ENCODE peak calls at places on chromosomes 5 and 9, in seven cellular contexts. One of them, this sample, is unnamed.

GRCh38 chr5:54242287-54242686 is 68.1 kb downstream of the ARL15 start:
- DNase-seq in HFF-Myc: no peak
- DNase-seq in activated T-helper 1 cell treated with anti-CD3 and anti-CD28 coated beads, Interleukin-12 subunit alpha, Interleukin-12 subunit beta, Interleukin-2, Interleukin-4 antibody, amounts not matched to agents 30 ng/mL and 10 ng/mL and 1 ng/mL, durations not matched to agents 14 hours and 24 hours and 36 hours: no peak
- DNase-seq in SW480: no peak
- DNase-seq in endothelial cell: no peak
- DNase-seq in stimulated activated CD8-positive, alpha-beta memory T cell treated with anti-CD3 and anti-CD28 coated beads, Interleukin-7, amount 100 ng/mL, for 24 hours: no peak
- DNase-seq in PC-3: no peak
- DNase-seq in this sample: no peak

GRCh38 chr5:1726956-1727355 is 72.7 kb downstream of the MRPL36 start:
- DNase-seq in HFF-Myc: no peak
- DNase-seq in activated T-helper 1 cell treated with anti-CD3 and anti-CD28 coated beads, Interleukin-12 subunit alpha, Interleukin-12 subunit beta, Interleukin-2, Interleukin-4 antibody, amounts not matched to agents 30 ng/mL and 10 ng/mL and 1 ng/mL, durations not matched to agents 14 hours and 24 hours and 36 hours: no peak
- DNase-seq in SW480: no peak
- DNase-seq in endothelial cell: peak
- DNase-seq in stimulated activated CD8-positive, alpha-beta memory T cell treated with anti-CD3 and anti-CD28 coated beads, Interleukin-7, amount 100 ng/mL, for 24 hours: no peak
- DNase-seq in PC-3: no peak
- DNase-seq in this sample: no peak

GRCh38 chr9:89608646-89609335 is 4.0 kb downstream of the GADD45G start:
- DNase-seq in HFF-Myc: no peak
- DNase-seq in activated T-helper 1 cell treated with anti-CD3 and anti-CD28 coated beads, Interleukin-12 subunit alpha, Interleukin-12 subunit beta, Interleukin-2, Interleukin-4 antibody, amounts not matched to agents 30 ng/mL and 10 ng/mL and 1 ng/mL, durations not matched to agents 14 hours and 24 hours and 36 hours: no peak
- DNase-seq in SW480: no peak
- DNase-seq in endothelial cell: no peak
- DNase-seq in stimulated activated CD8-positive, alpha-beta memory T cell treated with anti-CD3 and anti-CD28 coated beads, Interleukin-7, amount 100 ng/mL, for 24 hours: no peak
- DNase-seq in PC-3: no peak
- DNase-seq in this sample: no peak

GRCh38 chr9:95785209-95785608 is 90.3 kb upstream of the ERCC6L2 start:
- DNase-seq in HFF-Myc: no peak
- DNase-seq in activated T-helper 1 cell treated with anti-CD3 and anti-CD28 coated beads, Interleukin-12 subunit alpha, Interleukin-12 subunit beta, Interleukin-2, Interleukin-4 antibody, amounts not matched to agents 30 ng/mL and 10 ng/mL and 1 ng/mL, durations not matched to agents 14 hours and 24 hours and 36 hours: no peak
- DNase-seq in SW480: no peak
- DNase-seq in endothelial cell: no peak
- DNase-seq in stimulated activated CD8-positive, alpha-beta memory T cell treated with anti-CD3 and anti-CD28 coated beads, Interleukin-7, amount 100 ng/mL, for 24 hours: no peak
- DNase-seq in PC-3: no peak
- DNase-seq in this sample: no peak

GRCh38 chr5:132471944-132472343 is 18.6 kb downstream of the IRF1 start:
- DNase-seq in HFF-Myc: no peak
- DNase-seq in activated T-helper 1 cell treated with anti-CD3 and anti-CD28 coated beads, Interleukin-12 subunit alpha, Interleukin-12 subunit beta, Interleukin-2, Interleukin-4 antibody, amounts not matched to agents 30 ng/mL and 10 ng/mL and 1 ng/mL, durations not matched to agents 14 hours and 24 hours and 36 hours: no peak
- DNase-seq in SW480: no peak
- DNase-seq in endothelial cell: no peak
- DNase-seq in stimulated activated CD8-positive, alpha-beta memory T cell treated with anti-CD3 and anti-CD28 coated beads, Interleukin-7, amount 100 ng/mL, for 24 hours: no peak
- DNase-seq in PC-3: no peak
- DNase-seq in this sample: no peak

GRCh38 chr5:78269088-78269703 is 25.3 kb downstream of the AP3B1 start:
- DNase-seq in HFF-Myc: no peak
- DNase-seq in activated T-helper 1 cell treated with anti-CD3 and anti-CD28 coated beads, Interleukin-12 subunit alpha, Interleukin-12 subunit beta, Interleukin-2, Interleukin-4 antibody, amounts not matched to agents 30 ng/mL and 10 ng/mL and 1 ng/mL, durations not matched to agents 14 hours and 24 hours and 36 hours: no peak
- DNase-seq in SW480: peak
- DNase-seq in endothelial cell: no peak
- DNase-seq in stimulated activated CD8-positive, alpha-beta memory T cell treated with anti-CD3 and anti-CD28 coated beads, Interleukin-7, amount 100 ng/mL, for 24 hours: no peak
- DNase-seq in PC-3: peak
- DNase-seq in this sample: no peak

GRCh38 chr9:91883503-91883902 is 66.5 kb downstream of the ROR2 start:
- DNase-seq in HFF-Myc: no peak
- DNase-seq in activated T-helper 1 cell treated with anti-CD3 and anti-CD28 coated beads, Interleukin-12 subunit alpha, Interleukin-12 subunit beta, Interleukin-2, Interleukin-4 antibody, amounts not matched to agents 30 ng/mL and 10 ng/mL and 1 ng/mL, durations not matched to agents 14 hours and 24 hours and 36 hours: no peak
- DNase-seq in SW480: no peak
- DNase-seq in endothelial cell: no peak
- DNase-seq in stimulated activated CD8-positive, alpha-beta memory T cell treated with anti-CD3 and anti-CD28 coated beads, Interleukin-7, amount 100 ng/mL, for 24 hours: no peak
- DNase-seq in PC-3: no peak
- DNase-seq in this sample: no peak

GRCh38 chr5:148808864-148809642 is 17.4 kb upstream of the ADRB2 start:
- DNase-seq in HFF-Myc: no peak
- DNase-seq in activated T-helper 1 cell treated with anti-CD3 and anti-CD28 coated beads, Interleukin-12 subunit alpha, Interleukin-12 subunit beta, Interleukin-2, Interleukin-4 antibody, amounts not matched to agents 30 ng/mL and 10 ng/mL and 1 ng/mL, durations not matched to agents 14 hours and 24 hours and 36 hours: peak
- DNase-seq in SW480: peak
- DNase-seq in endothelial cell: no peak
- DNase-seq in stimulated activated CD8-positive, alpha-beta memory T cell treated with anti-CD3 and anti-CD28 coated beads, Interleukin-7, amount 100 ng/mL, for 24 hours: no peak
- DNase-seq in PC-3: peak
- DNase-seq in this sample: peak

GRCh38 chr5:66617991-66618768 is 22.0 kb downstream of the MAST4 start:
- DNase-seq in HFF-Myc: no peak
- DNase-seq in activated T-helper 1 cell treated with anti-CD3 and anti-CD28 coated beads, Interleukin-12 subunit alpha, Interleukin-12 subunit beta, Interleukin-2, Interleukin-4 antibody, amounts not matched to agents 30 ng/mL and 10 ng/mL and 1 ng/mL, durations not matched to agents 14 hours and 24 hours and 36 hours: peak
- DNase-seq in SW480: no peak
- DNase-seq in endothelial cell: no peak
- DNase-seq in stimulated activated CD8-positive, alpha-beta memory T cell treated with anti-CD3 and anti-CD28 coated beads, Interleukin-7, amount 100 ng/mL, for 24 hours: no peak
- DNase-seq in PC-3: no peak
- DNase-seq in this sample: no peak

GRCh38 chr5:158414780-158415179 is 555.8 kb upstream of the CLINT1 start:
- DNase-seq in HFF-Myc: peak
- DNase-seq in activated T-helper 1 cell treated with anti-CD3 and anti-CD28 coated beads, Interleukin-12 subunit alpha, Interleukin-12 subunit beta, Interleukin-2, Interleukin-4 antibody, amounts not matched to agents 30 ng/mL and 10 ng/mL and 1 ng/mL, durations not matched to agents 14 hours and 24 hours and 36 hours: no peak
- DNase-seq in SW480: peak
- DNase-seq in endothelial cell: no peak
- DNase-seq in stimulated activated CD8-positive, alpha-beta memory T cell treated with anti-CD3 and anti-CD28 coated beads, Interleukin-7, amount 100 ng/mL, for 24 hours: no peak
- DNase-seq in PC-3: peak
- DNase-seq in this sample: no peak

GRCh38 chr9:131082774-131083512 is 13.4 kb upstream of the AIF1L start:
- DNase-seq in HFF-Myc: no peak
- DNase-seq in activated T-helper 1 cell treated with anti-CD3 and anti-CD28 coated beads, Interleukin-12 subunit alpha, Interleukin-12 subunit beta, Interleukin-2, Interleukin-4 antibody, amounts not matched to agents 30 ng/mL and 10 ng/mL and 1 ng/mL, durations not matched to agents 14 hours and 24 hours and 36 hours: no peak
- DNase-seq in SW480: peak
- DNase-seq in endothelial cell: no peak
- DNase-seq in stimulated activated CD8-positive, alpha-beta memory T cell treated with anti-CD3 and anti-CD28 coated beads, Interleukin-7, amount 100 ng/mL, for 24 hours: no peak
- DNase-seq in PC-3: peak
- DNase-seq in this sample: no peak

GRCh38 chr9:137428311-137428630 is 5.1 kb downstream of the NOXA1 start:
- DNase-seq in HFF-Myc: no peak
- DNase-seq in activated T-helper 1 cell treated with anti-CD3 and anti-CD28 coated beads, Interleukin-12 subunit alpha, Interleukin-12 subunit beta, Interleukin-2, Interleukin-4 antibody, amounts not matched to agents 30 ng/mL and 10 ng/mL and 1 ng/mL, durations not matched to agents 14 hours and 24 hours and 36 hours: no peak
- DNase-seq in SW480: no peak
- DNase-seq in endothelial cell: no peak
- DNase-seq in stimulated activated CD8-positive, alpha-beta memory T cell treated with anti-CD3 and anti-CD28 coated beads, Interleukin-7, amount 100 ng/mL, for 24 hours: no peak
- DNase-seq in PC-3: no peak
- DNase-seq in this sample: peak

GRCh38 chr5:91049800-91050199 is 333.3 kb downstream of the ARRDC3 start:
- DNase-seq in HFF-Myc: no peak
- DNase-seq in activated T-helper 1 cell treated with anti-CD3 and anti-CD28 coated beads, Interleukin-12 subunit alpha, Interleukin-12 subunit beta, Interleukin-2, Interleukin-4 antibody, amounts not matched to agents 30 ng/mL and 10 ng/mL and 1 ng/mL, durations not matched to agents 14 hours and 24 hours and 36 hours: no peak
- DNase-seq in SW480: no peak
- DNase-seq in endothelial cell: no peak
- DNase-seq in stimulated activated CD8-positive, alpha-beta memory T cell treated with anti-CD3 and anti-CD28 coated beads, Interleukin-7, amount 100 ng/mL, for 24 hours: no peak
- DNase-seq in PC-3: peak
- DNase-seq in this sample: no peak

GRCh38 chr9:126326228-126327015 is at the start of gene MVB12B:
- DNase-seq in HFF-Myc: no peak
- DNase-seq in activated T-helper 1 cell treated with anti-CD3 and anti-CD28 coated beads, Interleukin-12 subunit alpha, Interleukin-12 subunit beta, Interleukin-2, Interleukin-4 antibody, amounts not matched to agents 30 ng/mL and 10 ng/mL and 1 ng/mL, durations not matched to agents 14 hours and 24 hours and 36 hours: peak
- DNase-seq in SW480: no peak
- DNase-seq in endothelial cell: peak
- DNase-seq in stimulated activated CD8-positive, alpha-beta memory T cell treated with anti-CD3 and anti-CD28 coated beads, Interleukin-7, amount 100 ng/mL, for 24 hours: no peak
- DNase-seq in PC-3: peak
- DNase-seq in this sample: peak

GRCh38 chr5:76838481-76839261 is 11.1 kb upstream of the S100Z start:
- DNase-seq in HFF-Myc: peak
- DNase-seq in activated T-helper 1 cell treated with anti-CD3 and anti-CD28 coated beads, Interleukin-12 subunit alpha, Interleukin-12 subunit beta, Interleukin-2, Interleukin-4 antibody, amounts not matched to agents 30 ng/mL and 10 ng/mL and 1 ng/mL, durations not matched to agents 14 hours and 24 hours and 36 hours: no peak
- DNase-seq in SW480: peak
- DNase-seq in endothelial cell: no peak
- DNase-seq in stimulated activated CD8-positive, alpha-beta memory T cell treated with anti-CD3 and anti-CD28 coated beads, Interleukin-7, amount 100 ng/mL, for 24 hours: no peak
- DNase-seq in PC-3: peak
- DNase-seq in this sample: no peak

GRCh38 chr9:133135193-133135745 is 14.2 kb upstream of the RALGDS start:
- DNase-seq in HFF-Myc: peak
- DNase-seq in activated T-helper 1 cell treated with anti-CD3 and anti-CD28 coated beads, Interleukin-12 subunit alpha, Interleukin-12 subunit beta, Interleukin-2, Interleukin-4 antibody, amounts not matched to agents 30 ng/mL and 10 ng/mL and 1 ng/mL, durations not matched to agents 14 hours and 24 hours and 36 hours: peak
- DNase-seq in SW480: peak
- DNase-seq in endothelial cell: no peak
- DNase-seq in stimulated activated CD8-positive, alpha-beta memory T cell treated with anti-CD3 and anti-CD28 coated beads, Interleukin-7, amount 100 ng/mL, for 24 hours: no peak
- DNase-seq in PC-3: peak
- DNase-seq in this sample: peak

GRCh38 chr5:158273035-158273434 is 414.1 kb upstream of the CLINT1 start:
- DNase-seq in HFF-Myc: no peak
- DNase-seq in activated T-helper 1 cell treated with anti-CD3 and anti-CD28 coated beads, Interleukin-12 subunit alpha, Interleukin-12 subunit beta, Interleukin-2, Interleukin-4 antibody, amounts not matched to agents 30 ng/mL and 10 ng/mL and 1 ng/mL, durations not matched to agents 14 hours and 24 hours and 36 hours: no peak
- DNase-seq in SW480: no peak
- DNase-seq in endothelial cell: no peak
- DNase-seq in stimulated activated CD8-positive, alpha-beta memory T cell treated with anti-CD3 and anti-CD28 coated beads, Interleukin-7, amount 100 ng/mL, for 24 hours: no peak
- DNase-seq in PC-3: no peak
- DNase-seq in this sample: no peak

GRCh38 chr9:89178162-89179120 is at the start of gene SHC3:
- DNase-seq in HFF-Myc: no peak
- DNase-seq in activated T-helper 1 cell treated with anti-CD3 and anti-CD28 coated beads, Interleukin-12 subunit alpha, Interleukin-12 subunit beta, Interleukin-2, Interleukin-4 antibody, amounts not matched to agents 30 ng/mL and 10 ng/mL and 1 ng/mL, durations not matched to agents 14 hours and 24 hours and 36 hours: no peak
- DNase-seq in SW480: no peak
- DNase-seq in endothelial cell: peak
- DNase-seq in stimulated activated CD8-positive, alpha-beta memory T cell treated with anti-CD3 and anti-CD28 coated beads, Interleukin-7, amount 100 ng/mL, for 24 hours: no peak
- DNase-seq in PC-3: no peak
- DNase-seq in this sample: peak

GRCh38 chr5:124956471-124957029 is 210.1 kb upstream of the ZNF608 start:
- DNase-seq in HFF-Myc: no peak
- DNase-seq in activated T-helper 1 cell treated with anti-CD3 and anti-CD28 coated beads, Interleukin-12 subunit alpha, Interleukin-12 subunit beta, Interleukin-2, Interleukin-4 antibody, amounts not matched to agents 30 ng/mL and 10 ng/mL and 1 ng/mL, durations not matched to agents 14 hours and 24 hours and 36 hours: no peak
- DNase-seq in SW480: no peak
- DNase-seq in endothelial cell: no peak
- DNase-seq in stimulated activated CD8-positive, alpha-beta memory T cell treated with anti-CD3 and anti-CD28 coated beads, Interleukin-7, amount 100 ng/mL, for 24 hours: no peak
- DNase-seq in PC-3: no peak
- DNase-seq in this sample: peak

GRCh38 chr5:104903941-104904340 is 1341.4 kb upstream of the NUDT12 start:
- DNase-seq in HFF-Myc: no peak
- DNase-seq in activated T-helper 1 cell treated with anti-CD3 and anti-CD28 coated beads, Interleukin-12 subunit alpha, Interleukin-12 subunit beta, Interleukin-2, Interleukin-4 antibody, amounts not matched to agents 30 ng/mL and 10 ng/mL and 1 ng/mL, durations not matched to agents 14 hours and 24 hours and 36 hours: no peak
- DNase-seq in SW480: no peak
- DNase-seq in endothelial cell: no peak
- DNase-seq in stimulated activated CD8-positive, alpha-beta memory T cell treated with anti-CD3 and anti-CD28 coated beads, Interleukin-7, amount 100 ng/mL, for 24 hours: no peak
- DNase-seq in PC-3: no peak
- DNase-seq in this sample: no peak

GRCh38 chr9:127816362-127816725 is 13.7 kb downstream of the FPGS start:
- DNase-seq in HFF-Myc: no peak
- DNase-seq in activated T-helper 1 cell treated with anti-CD3 and anti-CD28 coated beads, Interleukin-12 subunit alpha, Interleukin-12 subunit beta, Interleukin-2, Interleukin-4 antibody, amounts not matched to agents 30 ng/mL and 10 ng/mL and 1 ng/mL, durations not matched to agents 14 hours and 24 hours and 36 hours: no peak
- DNase-seq in SW480: no peak
- DNase-seq in endothelial cell: no peak
- DNase-seq in stimulated activated CD8-positive, alpha-beta memory T cell treated with anti-CD3 and anti-CD28 coated beads, Interleukin-7, amount 100 ng/mL, for 24 hours: no peak
- DNase-seq in PC-3: no peak
- DNase-seq in this sample: no peak

GRCh38 chr5:150599917-150600511 is 40.4 kb upstream of the SYNPO start:
- DNase-seq in HFF-Myc: peak
- DNase-seq in activated T-helper 1 cell treated with anti-CD3 and anti-CD28 coated beads, Interleukin-12 subunit alpha, Interleukin-12 subunit beta, Interleukin-2, Interleukin-4 antibody, amounts not matched to agents 30 ng/mL and 10 ng/mL and 1 ng/mL, durations not matched to agents 14 hours and 24 hours and 36 hours: no peak
- DNase-seq in SW480: no peak
- DNase-seq in endothelial cell: no peak
- DNase-seq in stimulated activated CD8-positive, alpha-beta memory T cell treated with anti-CD3 and anti-CD28 coated beads, Interleukin-7, amount 100 ng/mL, for 24 hours: no peak
- DNase-seq in PC-3: peak
- DNase-seq in this sample: peak

GRCh38 chr5:8457187-8458037 is 588.5 kb downstream of the MTRR start:
- DNase-seq in HFF-Myc: peak
- DNase-seq in activated T-helper 1 cell treated with anti-CD3 and anti-CD28 coated beads, Interleukin-12 subunit alpha, Interleukin-12 subunit beta, Interleukin-2, Interleukin-4 antibody, amounts not matched to agents 30 ng/mL and 10 ng/mL and 1 ng/mL, durations not matched to agents 14 hours and 24 hours and 36 hours: peak
- DNase-seq in SW480: peak
- DNase-seq in endothelial cell: peak
- DNase-seq in stimulated activated CD8-positive, alpha-beta memory T cell treated with anti-CD3 and anti-CD28 coated beads, Interleukin-7, amount 100 ng/mL, for 24 hours: peak
- DNase-seq in PC-3: no peak
- DNase-seq in this sample: peak

GRCh38 chr9:82549174-82549821 is 513.6 kb downstream of the RASEF start:
- DNase-seq in HFF-Myc: no peak
- DNase-seq in activated T-helper 1 cell treated with anti-CD3 and anti-CD28 coated beads, Interleukin-12 subunit alpha, Interleukin-12 subunit beta, Interleukin-2, Interleukin-4 antibody, amounts not matched to agents 30 ng/mL and 10 ng/mL and 1 ng/mL, durations not matched to agents 14 hours and 24 hours and 36 hours: no peak
- DNase-seq in SW480: no peak
- DNase-seq in endothelial cell: no peak
- DNase-seq in stimulated activated CD8-positive, alpha-beta memory T cell treated with anti-CD3 and anti-CD28 coated beads, Interleukin-7, amount 100 ng/mL, for 24 hours: no peak
- DNase-seq in PC-3: no peak
- DNase-seq in this sample: no peak